ENCODE peak calls at places on chromosomes 5 and 9, in nine cellular contexts. L, Q, D, F, I, P, R, B and M are unnamed samples.

GRCh38 chr5:2663489-2663888 is 88.0 kb downstream of the IRX2 start:
- DNase-seq in L (no peak), Q (no peak), D (no peak), F (no peak), I (no peak), P (no peak), R (no peak), B (no peak), M (no peak)

GRCh38 chr9:131762356-131762932 is 22.6 kb upstream of the RAPGEF1 start:
- DNase-seq in L (peak), Q (peak), D (peak), F (peak), I (peak), P (peak), R (peak), B (peak), M (peak)

GRCh38 chr5:1662559-1663043 is 137.0 kb downstream of the MRPL36 start:
- DNase-seq in L (peak), Q (peak), D (no peak), F (no peak), I (no peak), P (no peak), R (peak), B (no peak), M (no peak)

GRCh38 chr5:173671121-173671949 is 54.9 kb upstream of the BOD1 start:
- DNase-seq in L (peak), Q (peak), D (no peak), F (no peak), I (peak), P (peak), R (peak), B (no peak), M (peak)

GRCh38 chr9:98707158-98708102 is 1.3 kb downstream of the GABBR2 start:
- DNase-seq in L (no peak), Q (peak), D (no peak), F (peak), I (no peak), P (peak), R (peak), B (peak), M (peak)

GRCh38 chr9:134346151-134346550 is 19.9 kb downstream of the RXRA start:
- DNase-seq in L (no peak), Q (peak), D (no peak), F (peak), I (no peak), P (peak), R (no peak), B (no peak), M (no peak)

GRCh38 chr5:122776143-122776542 is 1.3 kb downstream of the SNX2 start:
- DNase-seq in L (no peak), Q (no peak), D (no peak), F (no peak), I (no peak), P (no peak), R (no peak), B (no peak), M (no peak)

GRCh38 chr9:96219615-96220257 is 82.2 kb downstream of the HSD17B3 start:
- DNase-seq in L (peak), Q (peak), D (peak), F (no peak), I (peak), P (peak), R (peak), B (peak), M (peak)

GRCh38 chr5:137054335-137054734 is 444.8 kb downstream of the SPOCK1 start:
- DNase-seq in L (no peak), Q (no peak), D (no peak), F (no peak), I (no peak), P (no peak), R (no peak), B (no peak), M (no peak)

GRCh38 chr5:6399978-6400910 is 21.9 kb upstream of the MED10 start:
- DNase-seq in L (no peak), Q (no peak), D (no peak), F (peak), I (no peak), P (no peak), R (peak), B (no peak), M (no peak)

GRCh38 chr9:131095666-131096489 is 453 bp upstream of the AIF1L start:
- DNase-seq in L (no peak), Q (no peak), D (no peak), F (no peak), I (no peak), P (no peak), R (no peak), B (peak), M (peak)

GRCh38 chr9:98708933-98709911 is at the start of gene GABBR2:
- DNase-seq in L (no peak), Q (no peak), D (no peak), F (peak), I (no peak), P (no peak), R (peak), B (no peak), M (no peak)

GRCh38 chr5:4206127-4206526 is 610.5 kb downstream of the IRX1 start:
- DNase-seq in L (no peak), Q (no peak), D (no peak), F (no peak), I (no peak), P (no peak), R (no peak), B (no peak), M (no peak)

GRCh38 chr9:87445646-87446045 is 52.0 kb upstream of the DAPK1 start:
- DNase-seq in L (peak), Q (peak), D (no peak), F (peak), I (peak), P (peak), R (no peak), B (peak), M (peak)

GRCh38 chr5:180194410-180195345 is 14.3 kb downstream of the RASGEF1C start:
- DNase-seq in L (peak), Q (peak), D (no peak), F (no peak), I (no peak), P (no peak), R (peak), B (no peak), M (peak)

GRCh38 chr9:135410831-135411473 is 68.6 kb upstream of the PPP1R26 start:
- DNase-seq in L (no peak), Q (no peak), D (no peak), F (no peak), I (no peak), P (no peak), R (peak), B (no peak), M (no peak)

GRCh38 chr5:160520609-160521391 is 99.1 kb downstream of the PTTG1 start:
- DNase-seq in L (no peak), Q (no peak), D (no peak), F (no peak), I (no peak), P (no peak), R (no peak), B (no peak), M (no peak)

GRCh38 chr5:109876941-109877669 is 187.4 kb downstream of the MAN2A1 start:
- DNase-seq in L (no peak), Q (no peak), D (no peak), F (peak), I (no peak), P (no peak), R (no peak), B (no peak), M (no peak)

GRCh38 chr5:179269781-179270543 is 75.3 kb downstream of the ADAMTS2 start:
- DNase-seq in L (peak), Q (peak), D (peak), F (no peak), I (peak), P (no peak), R (peak), B (no peak), M (no peak)

GRCh38 chr5:57698785-57699184 is 216.2 kb upstream of the ACTBL2 start:
- DNase-seq in L (no peak), Q (no peak), D (no peak), F (no peak), I (no peak), P (no peak), R (no peak), B (no peak), M (no peak)

GRCh38 chr9:79220666-79221065 is 351.1 kb upstream of the TLE4 start:
- DNase-seq in L (no peak), Q (no peak), D (no peak), F (peak), I (no peak), P (no peak), R (no peak), B (no peak), M (no peak)

GRCh38 chr9:20623021-20623747 is 885 bp upstream of the MLLT3 start:
- DNase-seq in L (peak), Q (peak), D (peak), F (peak), I (peak), P (peak), R (peak), B (no peak), M (peak)

GRCh38 chr5:32779754-32780415 is 68.8 kb downstream of the NPR3 start:
- DNase-seq in L (no peak), Q (no peak), D (no peak), F (no peak), I (no peak), P (no peak), R (no peak), B (no peak), M (no peak)

GRCh38 chr9:133794006-133794760 is 56.0 kb upstream of the SARDH start:
- DNase-seq in L (no peak), Q (no peak), D (no peak), F (no peak), I (no peak), P (no peak), R (no peak), B (no peak), M (no peak)

GRCh38 chr5:97162045-97162444 is 19.6 kb upstream of the LIX1 start:
- DNase-seq in L (peak), Q (peak), D (peak), F (peak), I (peak), P (peak), R (no peak), B (peak), M (peak)

GRCh38 chr9:108150736-108151135 is 661.2 kb upstream of the KLF4 start:
- DNase-seq in L (no peak), Q (peak), D (no peak), F (peak), I (peak), P (peak), R (peak), B (no peak), M (no peak)

GRCh38 chr9:117485176-117485575 is 70.3 kb upstream of the ASTN2 start:
- DNase-seq in L (no peak), Q (no peak), D (no peak), F (no peak), I (no peak), P (no peak), R (no peak), B (no peak), M (no peak)
- TF ChIP-seq CTCF in L (no peak), Q (no peak), D (no peak), F (no peak), I (no peak), P (no peak), R (no peak), B (no peak), M (no peak)

GRCh38 chr5:52504584-52505240 is 283.0 kb upstream of the ITGA1 start:
- DNase-seq in L (no peak), Q (no peak), D (no peak), F (no peak), I (no peak), P (no peak), R (no peak), B (no peak), M (no peak)
- H3K4me3 ChIP-seq in L (no peak), Q (no peak), D (no peak), F (no peak), I (no peak), P (no peak), R (no peak), B (no peak), M (no peak)

DNA sequence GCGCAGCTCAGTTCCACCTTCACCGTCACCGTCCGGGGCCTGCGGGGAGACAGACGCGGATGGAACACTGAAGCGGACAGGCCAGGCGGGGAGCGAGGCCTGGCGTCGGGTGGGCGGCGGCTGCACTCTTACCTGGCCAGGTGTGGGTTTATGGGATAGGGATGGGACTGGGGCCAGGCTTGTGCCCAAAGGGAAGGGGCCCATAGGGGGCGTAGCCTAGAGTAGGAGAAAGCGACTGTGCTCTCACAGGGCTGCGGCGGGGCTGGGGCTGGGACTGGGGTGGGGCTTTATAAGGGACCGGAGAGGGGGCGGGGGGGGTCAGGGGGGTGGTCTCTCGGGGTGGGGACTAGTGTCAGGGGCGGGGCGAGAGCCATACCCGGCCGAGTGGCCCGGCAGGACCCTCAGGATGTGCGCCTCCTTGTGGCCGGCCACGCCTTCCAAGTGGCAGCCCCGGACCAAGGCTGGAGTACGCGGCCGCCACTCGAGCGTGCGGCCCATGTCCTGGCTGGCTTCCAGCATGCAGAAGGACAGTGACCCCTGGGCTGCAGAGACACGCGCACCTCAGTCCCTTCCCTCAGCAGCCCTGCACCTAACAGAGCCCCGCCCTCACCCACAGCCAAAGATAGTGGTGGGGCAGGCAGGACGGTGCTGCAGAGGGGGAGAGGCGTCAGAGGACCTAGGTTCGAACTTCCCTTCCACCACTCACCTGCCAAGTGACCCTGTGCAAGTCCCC is 22.8 kb downstream of the FPGS start:
- DNase-seq in L (peak), Q (peak), D (no peak), F (no peak), I (no peak), P (peak), R (no peak), B (peak), M (peak)
- TF ChIP-seq POLR2A in L (no peak), Q (no peak), D (no peak), F (no peak), I (no peak), P (no peak), R (no peak), B (no peak), M (no peak)

DNA sequence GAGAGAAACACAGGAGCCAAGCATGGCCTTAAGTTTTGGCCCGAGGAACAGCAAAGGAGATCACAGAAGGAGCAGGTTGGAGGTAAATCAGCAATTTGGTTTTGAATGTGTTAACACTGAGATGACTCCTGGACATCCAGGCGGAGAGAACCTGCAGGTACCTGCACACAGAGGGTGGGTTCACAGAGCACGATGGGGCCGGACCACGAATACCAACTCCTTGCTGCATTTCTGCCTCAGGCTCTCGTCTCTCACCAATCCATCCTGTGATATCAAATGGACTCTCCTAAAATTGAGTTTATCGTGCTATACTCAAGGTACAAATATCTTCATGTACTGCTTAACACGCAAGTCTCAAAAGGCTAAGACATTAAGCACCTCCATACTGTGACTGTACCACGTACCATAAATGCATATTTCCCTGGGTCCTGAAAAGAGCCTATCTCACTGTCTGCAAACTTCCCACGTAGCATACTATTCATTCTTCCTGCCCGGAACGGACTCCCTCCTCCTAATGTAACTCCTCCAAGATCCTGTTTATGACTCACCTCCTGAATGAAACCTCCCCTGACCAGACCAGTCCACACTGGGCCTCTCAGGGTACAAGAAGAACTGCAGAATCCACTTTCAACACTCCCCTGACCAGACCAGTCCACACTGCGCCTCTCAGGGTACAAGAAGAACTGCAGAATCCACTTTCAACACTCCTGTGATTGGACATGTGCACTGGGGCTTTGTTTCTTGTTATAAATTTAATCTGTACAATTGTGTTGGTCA is 380.8 kb upstream of the RFX3 start:
- DNase-seq in L (no peak), Q (no peak), D (no peak), F (peak), I (no peak), P (no peak), R (no peak), B (peak), M (peak)
- TF ChIP-seq CTCF in L (no peak), Q (no peak), D (no peak), F (no peak), I (no peak), P (no peak), R (no peak), B (no peak), M (peak)